ENCODE peak calls at places on chromosomes 5 and 9, in six cellular contexts. One of them, this sample, is unnamed.

GRCh38 chr5:134447815-134448520 is 36.3 kb upstream of the CDKN2AIPNL start:
- DNase-seq in MV-4-11: no peak
- DNase-seq in aorta: no peak
- DNase-seq in stimulated activated CD4-positive, alpha-beta T cell treated with anti-CD3 and anti-CD28 coated beads, Interleukin-2, amount 100 ng/mL, for 24 hours: no peak
- DNase-seq in activated T-helper 1 cell treated with Interleukin-2 at 50 U/mL for 16 hours: no peak
- DNase-seq in WERI-Rb-1: no peak
- DNase-seq in this sample: no peak

GRCh38 chr5:141330299-141331080 is at the start of gene PCDHGA1:
- DNase-seq in stimulated activated CD4-positive, alpha-beta T cell treated with anti-CD3 and anti-CD28 coated beads, Interleukin-2, amount 100 ng/mL, for 24 hours: peak
- DNase-seq in activated T-helper 1 cell treated with Interleukin-2 at 50 U/mL for 16 hours: no peak
- DNase-seq in MV-4-11: no peak
- DNase-seq in WERI-Rb-1: peak
- DNase-seq in aorta: no peak
- DNase-seq in this sample: peak

GRCh38 chr5:1945606-1946005 is 62.9 kb upstream of the IRX4 start:
- DNase-seq in aorta: no peak
- DNase-seq in MV-4-11: no peak
- DNase-seq in stimulated activated CD4-positive, alpha-beta T cell treated with anti-CD3 and anti-CD28 coated beads, Interleukin-2, amount 100 ng/mL, for 24 hours: no peak
- DNase-seq in WERI-Rb-1: no peak
- DNase-seq in activated T-helper 1 cell treated with Interleukin-2 at 50 U/mL for 16 hours: no peak
- DNase-seq in this sample: no peak

GRCh38 chr5:18299166-18299565 is 664.9 kb downstream of the TAF11L14 start:
- DNase-seq in activated T-helper 1 cell treated with Interleukin-2 at 50 U/mL for 16 hours: no peak
- DNase-seq in stimulated activated CD4-positive, alpha-beta T cell treated with anti-CD3 and anti-CD28 coated beads, Interleukin-2, amount 100 ng/mL, for 24 hours: no peak
- DNase-seq in aorta: no peak
- DNase-seq in MV-4-11: peak
- DNase-seq in WERI-Rb-1: no peak
- DNase-seq in this sample: no peak

GRCh38 chr5:58649716-58650115 is 66.8 kb downstream of the RAB3C start:
- DNase-seq in aorta: no peak
- DNase-seq in stimulated activated CD4-positive, alpha-beta T cell treated with anti-CD3 and anti-CD28 coated beads, Interleukin-2, amount 100 ng/mL, for 24 hours: no peak
- DNase-seq in WERI-Rb-1: no peak
- DNase-seq in activated T-helper 1 cell treated with Interleukin-2 at 50 U/mL for 16 hours: no peak
- DNase-seq in MV-4-11: no peak
- DNase-seq in this sample: peak

GRCh38 chr5:132221781-132222648 is 5.6 kb downstream of the P4HA2 start:
- DNase-seq in activated T-helper 1 cell treated with Interleukin-2 at 50 U/mL for 16 hours: no peak
- DNase-seq in stimulated activated CD4-positive, alpha-beta T cell treated with anti-CD3 and anti-CD28 coated beads, Interleukin-2, amount 100 ng/mL, for 24 hours: no peak
- DNase-seq in MV-4-11: no peak
- DNase-seq in WERI-Rb-1: no peak
- DNase-seq in aorta: peak
- DNase-seq in this sample: no peak

GRCh38 chr9:124813496-124814177 is 36.7 kb downstream of the OLFML2A start:
- DNase-seq in stimulated activated CD4-positive, alpha-beta T cell treated with anti-CD3 and anti-CD28 coated beads, Interleukin-2, amount 100 ng/mL, for 24 hours: no peak
- DNase-seq in WERI-Rb-1: no peak
- DNase-seq in MV-4-11: no peak
- DNase-seq in aorta: no peak
- DNase-seq in activated T-helper 1 cell treated with Interleukin-2 at 50 U/mL for 16 hours: no peak
- DNase-seq in this sample: no peak

GRCh38 chr5:128491291-128491690 is 46.8 kb downstream of the FBN2 start:
- DNase-seq in activated T-helper 1 cell treated with Interleukin-2 at 50 U/mL for 16 hours: no peak
- DNase-seq in aorta: no peak
- DNase-seq in WERI-Rb-1: no peak
- DNase-seq in stimulated activated CD4-positive, alpha-beta T cell treated with anti-CD3 and anti-CD28 coated beads, Interleukin-2, amount 100 ng/mL, for 24 hours: no peak
- DNase-seq in MV-4-11: no peak
- DNase-seq in this sample: no peak

GRCh38 chr5:67272453-67273130 is 76.0 kb upstream of the CD180 start:
- DNase-seq in stimulated activated CD4-positive, alpha-beta T cell treated with anti-CD3 and anti-CD28 coated beads, Interleukin-2, amount 100 ng/mL, for 24 hours: no peak
- DNase-seq in aorta: no peak
- DNase-seq in WERI-Rb-1: no peak
- DNase-seq in activated T-helper 1 cell treated with Interleukin-2 at 50 U/mL for 16 hours: no peak
- DNase-seq in MV-4-11: no peak
- DNase-seq in this sample: peak

GRCh38 chr9:36317766-36318165 is 59.5 kb upstream of the GNE start:
- DNase-seq in WERI-Rb-1: no peak
- DNase-seq in aorta: no peak
- DNase-seq in stimulated activated CD4-positive, alpha-beta T cell treated with anti-CD3 and anti-CD28 coated beads, Interleukin-2, amount 100 ng/mL, for 24 hours: no peak
- DNase-seq in activated T-helper 1 cell treated with Interleukin-2 at 50 U/mL for 16 hours: no peak
- DNase-seq in MV-4-11: no peak
- DNase-seq in this sample: no peak

GRCh38 chr9:69223605-69224004 is 49.5 kb downstream of the TJP2 start:
- DNase-seq in stimulated activated CD4-positive, alpha-beta T cell treated with anti-CD3 and anti-CD28 coated beads, Interleukin-2, amount 100 ng/mL, for 24 hours: no peak
- DNase-seq in activated T-helper 1 cell treated with Interleukin-2 at 50 U/mL for 16 hours: no peak
- DNase-seq in MV-4-11: no peak
- DNase-seq in aorta: no peak
- DNase-seq in WERI-Rb-1: peak
- DNase-seq in this sample: peak

GRCh38 chr5:160349249-160349965 is 21.0 kb downstream of the C1QTNF2 start:
- DNase-seq in WERI-Rb-1: no peak
- DNase-seq in MV-4-11: no peak
- DNase-seq in stimulated activated CD4-positive, alpha-beta T cell treated with anti-CD3 and anti-CD28 coated beads, Interleukin-2, amount 100 ng/mL, for 24 hours: no peak
- DNase-seq in activated T-helper 1 cell treated with Interleukin-2 at 50 U/mL for 16 hours: no peak
- DNase-seq in aorta: no peak
- DNase-seq in this sample: no peak

GRCh38 chr5:34516686-34517085 is 139.4 kb upstream of the RAI14 start:
- DNase-seq in MV-4-11: no peak
- DNase-seq in aorta: no peak
- DNase-seq in stimulated activated CD4-positive, alpha-beta T cell treated with anti-CD3 and anti-CD28 coated beads, Interleukin-2, amount 100 ng/mL, for 24 hours: no peak
- DNase-seq in activated T-helper 1 cell treated with Interleukin-2 at 50 U/mL for 16 hours: no peak
- DNase-seq in WERI-Rb-1: no peak
- DNase-seq in this sample: no peak

GRCh38 chr9:34651286-34651685 is 699 bp upstream of the IL11RA start:
- DNase-seq in activated T-helper 1 cell treated with Interleukin-2 at 50 U/mL for 16 hours: no peak
- DNase-seq in stimulated activated CD4-positive, alpha-beta T cell treated with anti-CD3 and anti-CD28 coated beads, Interleukin-2, amount 100 ng/mL, for 24 hours: no peak
- DNase-seq in aorta: no peak
- DNase-seq in MV-4-11: no peak
- DNase-seq in WERI-Rb-1: no peak
- DNase-seq in this sample: peak

GRCh38 chr5:68780299-68780960 is 313.4 kb upstream of the SLC30A5 start:
- DNase-seq in stimulated activated CD4-positive, alpha-beta T cell treated with anti-CD3 and anti-CD28 coated beads, Interleukin-2, amount 100 ng/mL, for 24 hours: no peak
- DNase-seq in aorta: no peak
- DNase-seq in WERI-Rb-1: no peak
- DNase-seq in MV-4-11: peak
- DNase-seq in activated T-helper 1 cell treated with Interleukin-2 at 50 U/mL for 16 hours: no peak
- DNase-seq in this sample: no peak

GRCh38 chr5:132234684-132235062 is 7.0 kb upstream of the P4HA2 start:
- DNase-seq in activated T-helper 1 cell treated with Interleukin-2 at 50 U/mL for 16 hours: no peak
- DNase-seq in WERI-Rb-1: peak
- DNase-seq in stimulated activated CD4-positive, alpha-beta T cell treated with anti-CD3 and anti-CD28 coated beads, Interleukin-2, amount 100 ng/mL, for 24 hours: no peak
- DNase-seq in MV-4-11: no peak
- DNase-seq in aorta: peak
- DNase-seq in this sample: no peak

GRCh38 chr5:55172051-55172899 is 702 bp downstream of the CDC20B start:
- DNase-seq in aorta: no peak
- DNase-seq in stimulated activated CD4-positive, alpha-beta T cell treated with anti-CD3 and anti-CD28 coated beads, Interleukin-2, amount 100 ng/mL, for 24 hours: peak
- DNase-seq in WERI-Rb-1: peak
- DNase-seq in activated T-helper 1 cell treated with Interleukin-2 at 50 U/mL for 16 hours: peak
- DNase-seq in MV-4-11: peak
- DNase-seq in this sample: peak

GRCh38 chr9:121541945-121542344 is 42.3 kb upstream of the GGTA1 start:
- DNase-seq in aorta: no peak
- DNase-seq in stimulated activated CD4-positive, alpha-beta T cell treated with anti-CD3 and anti-CD28 coated beads, Interleukin-2, amount 100 ng/mL, for 24 hours: no peak
- DNase-seq in MV-4-11: no peak
- DNase-seq in WERI-Rb-1: no peak
- DNase-seq in activated T-helper 1 cell treated with Interleukin-2 at 50 U/mL for 16 hours: no peak
- DNase-seq in this sample: no peak

GRCh38 chr5:160542281-160542680 is 120.6 kb downstream of the PTTG1 start:
- DNase-seq in MV-4-11: no peak
- DNase-seq in stimulated activated CD4-positive, alpha-beta T cell treated with anti-CD3 and anti-CD28 coated beads, Interleukin-2, amount 100 ng/mL, for 24 hours: no peak
- DNase-seq in WERI-Rb-1: no peak
- DNase-seq in activated T-helper 1 cell treated with Interleukin-2 at 50 U/mL for 16 hours: no peak
- DNase-seq in aorta: no peak
- DNase-seq in this sample: no peak

GRCh38 chr5:10580531-10581423 is 16.9 kb downstream of the ANKRD33B start:
- DNase-seq in MV-4-11: no peak
- DNase-seq in activated T-helper 1 cell treated with Interleukin-2 at 50 U/mL for 16 hours: no peak
- DNase-seq in stimulated activated CD4-positive, alpha-beta T cell treated with anti-CD3 and anti-CD28 coated beads, Interleukin-2, amount 100 ng/mL, for 24 hours: no peak
- DNase-seq in WERI-Rb-1: peak
- DNase-seq in aorta: no peak
- DNase-seq in this sample: no peak

GRCh38 chr9:129312731-129313130 is 134.7 kb upstream of the IER5L start:
- DNase-seq in activated T-helper 1 cell treated with Interleukin-2 at 50 U/mL for 16 hours: no peak
- DNase-seq in stimulated activated CD4-positive, alpha-beta T cell treated with anti-CD3 and anti-CD28 coated beads, Interleukin-2, amount 100 ng/mL, for 24 hours: no peak
- DNase-seq in aorta: peak
- DNase-seq in MV-4-11: no peak
- DNase-seq in WERI-Rb-1: peak
- DNase-seq in this sample: no peak

GRCh38 chr5:167827766-167828165 is 463.7 kb upstream of the WWC1 start:
- DNase-seq in activated T-helper 1 cell treated with Interleukin-2 at 50 U/mL for 16 hours: no peak
- DNase-seq in aorta: no peak
- DNase-seq in WERI-Rb-1: no peak
- DNase-seq in MV-4-11: no peak
- DNase-seq in stimulated activated CD4-positive, alpha-beta T cell treated with anti-CD3 and anti-CD28 coated beads, Interleukin-2, amount 100 ng/mL, for 24 hours: no peak
- DNase-seq in this sample: no peak

GRCh38 chr9:128719919-128720605 is 3.9 kb downstream of the ZDHHC12 start:
- DNase-seq in stimulated activated CD4-positive, alpha-beta T cell treated with anti-CD3 and anti-CD28 coated beads, Interleukin-2, amount 100 ng/mL, for 24 hours: no peak
- DNase-seq in activated T-helper 1 cell treated with Interleukin-2 at 50 U/mL for 16 hours: no peak
- DNase-seq in aorta: no peak
- DNase-seq in MV-4-11: no peak
- DNase-seq in WERI-Rb-1: no peak
- DNase-seq in this sample: no peak

GRCh38 chr5:53983568-53984465 is 326.6 kb downstream of the ARL15 start:
- DNase-seq in WERI-Rb-1: no peak
- DNase-seq in aorta: no peak
- DNase-seq in activated T-helper 1 cell treated with Interleukin-2 at 50 U/mL for 16 hours: no peak
- DNase-seq in stimulated activated CD4-positive, alpha-beta T cell treated with anti-CD3 and anti-CD28 coated beads, Interleukin-2, amount 100 ng/mL, for 24 hours: no peak
- DNase-seq in MV-4-11: no peak
- DNase-seq in this sample: no peak

GRCh38 chr5:153960269-153961215 is 78.2 kb downstream of the FAM114A2 start:
- DNase-seq in stimulated activated CD4-positive, alpha-beta T cell treated with anti-CD3 and anti-CD28 coated beads, Interleukin-2, amount 100 ng/mL, for 24 hours: peak
- DNase-seq in aorta: no peak
- DNase-seq in MV-4-11: no peak
- DNase-seq in activated T-helper 1 cell treated with Interleukin-2 at 50 U/mL for 16 hours: no peak
- DNase-seq in WERI-Rb-1: no peak
- DNase-seq in this sample: no peak

GRCh38 chr5:169795311-169795710 is 158.2 kb downstream of the DOCK2 start:
- DNase-seq in MV-4-11: no peak
- DNase-seq in stimulated activated CD4-positive, alpha-beta T cell treated with anti-CD3 and anti-CD28 coated beads, Interleukin-2, amount 100 ng/mL, for 24 hours: no peak
- DNase-seq in activated T-helper 1 cell treated with Interleukin-2 at 50 U/mL for 16 hours: no peak
- DNase-seq in WERI-Rb-1: no peak
- DNase-seq in aorta: no peak
- DNase-seq in this sample: no peak

GRCh38 chr5:52997424-52997823 is 8.3 kb downstream of the ITGA2 start:
- DNase-seq in WERI-Rb-1: no peak
- DNase-seq in MV-4-11: no peak
- DNase-seq in stimulated activated CD4-positive, alpha-beta T cell treated with anti-CD3 and anti-CD28 coated beads, Interleukin-2, amount 100 ng/mL, for 24 hours: no peak
- DNase-seq in activated T-helper 1 cell treated with Interleukin-2 at 50 U/mL for 16 hours: no peak
- DNase-seq in aorta: no peak
- DNase-seq in this sample: no peak

GRCh38 chr5:170221319-170221718 is 11.5 kb upstream of the C5orf58 start:
- DNase-seq in aorta: no peak
- DNase-seq in MV-4-11: no peak
- DNase-seq in activated T-helper 1 cell treated with Interleukin-2 at 50 U/mL for 16 hours: no peak
- DNase-seq in stimulated activated CD4-positive, alpha-beta T cell treated with anti-CD3 and anti-CD28 coated beads, Interleukin-2, amount 100 ng/mL, for 24 hours: no peak
- DNase-seq in WERI-Rb-1: no peak
- DNase-seq in this sample: no peak

GRCh38 chr5:60382761-60383160 is 317.2 kb downstream of the DEPDC1B start:
- DNase-seq in aorta: no peak
- DNase-seq in WERI-Rb-1: peak
- DNase-seq in stimulated activated CD4-positive, alpha-beta T cell treated with anti-CD3 and anti-CD28 coated beads, Interleukin-2, amount 100 ng/mL, for 24 hours: no peak
- DNase-seq in MV-4-11: peak
- DNase-seq in activated T-helper 1 cell treated with Interleukin-2 at 50 U/mL for 16 hours: no peak
- DNase-seq in this sample: no peak

GRCh38 chr5:74056789-74057164 is 430.8 kb downstream of the ARHGEF28 start:
- DNase-seq in aorta: no peak
- DNase-seq in MV-4-11: no peak
- DNase-seq in activated T-helper 1 cell treated with Interleukin-2 at 50 U/mL for 16 hours: no peak
- DNase-seq in WERI-Rb-1: peak
- DNase-seq in stimulated activated CD4-positive, alpha-beta T cell treated with anti-CD3 and anti-CD28 coated beads, Interleukin-2, amount 100 ng/mL, for 24 hours: no peak
- DNase-seq in this sample: no peak

GRCh38 chr5:32299059-32299677 is 13.6 kb downstream of the MTMR12 start:
- DNase-seq in aorta: no peak
- DNase-seq in activated T-helper 1 cell treated with Interleukin-2 at 50 U/mL for 16 hours: no peak
- DNase-seq in MV-4-11: no peak
- DNase-seq in WERI-Rb-1: no peak
- DNase-seq in stimulated activated CD4-positive, alpha-beta T cell treated with anti-CD3 and anti-CD28 coated beads, Interleukin-2, amount 100 ng/mL, for 24 hours: no peak
- DNase-seq in this sample: no peak

GRCh38 chr5:60632153-60632552 is 67.8 kb downstream of the DEPDC1B start:
- DNase-seq in activated T-helper 1 cell treated with Interleukin-2 at 50 U/mL for 16 hours: no peak
- DNase-seq in stimulated activated CD4-positive, alpha-beta T cell treated with anti-CD3 and anti-CD28 coated beads, Interleukin-2, amount 100 ng/mL, for 24 hours: no peak
- DNase-seq in MV-4-11: no peak
- DNase-seq in WERI-Rb-1: no peak
- DNase-seq in aorta: no peak
- DNase-seq in this sample: no peak

GRCh38 chr9:95027914-95028854 is 289.3 kb downstream of the FANCC start:
- DNase-seq in stimulated activated CD4-positive, alpha-beta T cell treated with anti-CD3 and anti-CD28 coated beads, Interleukin-2, amount 100 ng/mL, for 24 hours: no peak
- DNase-seq in MV-4-11: no peak
- DNase-seq in activated T-helper 1 cell treated with Interleukin-2 at 50 U/mL for 16 hours: no peak
- DNase-seq in WERI-Rb-1: no peak
- DNase-seq in aorta: no peak
- DNase-seq in this sample: no peak

GRCh38 chr5:51539232-51539631 is 156.0 kb downstream of the ISL1 start:
- DNase-seq in MV-4-11: no peak
- DNase-seq in aorta: no peak
- DNase-seq in WERI-Rb-1: no peak
- DNase-seq in stimulated activated CD4-positive, alpha-beta T cell treated with anti-CD3 and anti-CD28 coated beads, Interleukin-2, amount 100 ng/mL, for 24 hours: no peak
- DNase-seq in activated T-helper 1 cell treated with Interleukin-2 at 50 U/mL for 16 hours: no peak
- DNase-seq in this sample: no peak

GRCh38 chr5:69231851-69232250 is 2.8 kb upstream of the CDK7 start:
- DNase-seq in aorta: no peak
- DNase-seq in MV-4-11: no peak
- DNase-seq in stimulated activated CD4-positive, alpha-beta T cell treated with anti-CD3 and anti-CD28 coated beads, Interleukin-2, amount 100 ng/mL, for 24 hours: no peak
- DNase-seq in activated T-helper 1 cell treated with Interleukin-2 at 50 U/mL for 16 hours: no peak
- DNase-seq in WERI-Rb-1: no peak
- DNase-seq in this sample: no peak

GRCh38 chr5:43389679-43390329 is 22.4 kb downstream of the CCL28 start:
- DNase-seq in MV-4-11: peak
- DNase-seq in aorta: no peak
- DNase-seq in WERI-Rb-1: peak
- DNase-seq in activated T-helper 1 cell treated with Interleukin-2 at 50 U/mL for 16 hours: no peak
- DNase-seq in stimulated activated CD4-positive, alpha-beta T cell treated with anti-CD3 and anti-CD28 coated beads, Interleukin-2, amount 100 ng/mL, for 24 hours: peak
- DNase-seq in this sample: peak

GRCh38 chr9:118609355-118610044 is 759.7 kb downstream of the BRINP1 start:
- DNase-seq in MV-4-11: no peak
- DNase-seq in activated T-helper 1 cell treated with Interleukin-2 at 50 U/mL for 16 hours: no peak
- DNase-seq in WERI-Rb-1: no peak
- DNase-seq in aorta: no peak
- DNase-seq in stimulated activated CD4-positive, alpha-beta T cell treated with anti-CD3 and anti-CD28 coated beads, Interleukin-2, amount 100 ng/mL, for 24 hours: no peak
- DNase-seq in this sample: no peak

GRCh38 chr5:10702040-10702629 is 58.9 kb downstream of the DAP start:
- DNase-seq in aorta: no peak
- DNase-seq in MV-4-11: peak
- DNase-seq in stimulated activated CD4-positive, alpha-beta T cell treated with anti-CD3 and anti-CD28 coated beads, Interleukin-2, amount 100 ng/mL, for 24 hours: no peak
- DNase-seq in activated T-helper 1 cell treated with Interleukin-2 at 50 U/mL for 16 hours: no peak
- DNase-seq in WERI-Rb-1: no peak
- DNase-seq in this sample: no peak

This sample was measured in BE2C.